ENCODE peak calls at places on chromosomes 3 and 15, in ten cellular contexts. O is dorsolateral prefrontal cortex; N is breast epithelium; F is GM12878; U is CD8-positive, alpha-beta T cell; A is adrenal gland; I is heart right ventricle; C is foreskin keratinocyte; B is left ventricle myocardium inferior; Q is HCT116. Y is an unnamed sample.

GRCh38 chr3:46449755-46450552 is 14.8 kb downstream of the LTF start:
- DNase-seq in O (no peak), N (no peak), F (no peak), U (no peak), A (no peak), I (no peak), C (no peak), B (no peak), Q (peak; percentile 24), Y (no peak)

GRCh38 chr3:70383360-70383831 is 71.0 kb upstream of the MDFIC2 start:
- DNase-seq in O (no peak), N (no peak), F (peak; percentile 37), U (no peak), A (no peak), I (no peak), C (peak; percentile 64), B (no peak), Q (no peak), Y (no peak)

GRCh38 chr3:22122567-22122966 is 371.6 kb upstream of the ZNF385D start:
- DNase-seq in O (no peak), N (no peak), F (no peak), U (no peak), A (no peak), I (no peak), C (no peak), B (no peak), Q (no peak), Y (no peak)

GRCh38 chr3:53202331-53203015 is 41.5 kb downstream of the PRKCD start:
- DNase-seq in O (no peak), N (no peak), F (no peak), U (no peak), A (no peak), I (no peak), C (no peak), B (no peak), Q (no peak), Y (no peak)

GRCh38 chr15:82855286-82856092 is 46.1 kb downstream of the WHAMM start:
- DNase-seq in O (no peak), N (peak; percentile 14), F (no peak), U (no peak), A (peak; percentile 50), I (peak; percentile 17), C (no peak), B (no peak), Q (no peak), Y (no peak)

GRCh38 chr3:129975332-129976090 is 991 bp downstream of the TRH start:
- DNase-seq in O (no peak), N (no peak), F (no peak), U (peak; percentile 49), A (no peak), I (no peak), C (no peak), B (peak; percentile 23), Q (no peak), Y (no peak)

GRCh38 chr3:32435911-32436815 is 44.5 kb downstream of the CMTM7 start:
- DNase-seq in O (no peak), N (peak; percentile 12), F (no peak), U (no peak), A (peak; percentile 15), I (no peak), C (no peak), B (no peak), Q (no peak), Y (no peak)

GRCh38 chr3:40137586-40138295 is 171.8 kb upstream of the EIF1B start:
- DNase-seq in O (no peak), N (no peak), F (no peak), U (no peak), A (no peak), I (no peak), C (peak; percentile 64), B (no peak), Q (no peak), Y (no peak)

GRCh38 chr3:45064512-45065372 is 38.6 kb downstream of the CLEC3B start:
- DNase-seq in O (no peak), N (no peak), F (no peak), U (no peak), A (peak; percentile 61), I (peak; percentile 32), C (peak; percentile 59), B (no peak), Q (peak; percentile 23), Y (no peak)

GRCh38 chr3:148903022-148903442 is 37.9 kb downstream of the CPA3 start:
- DNase-seq in O (no peak), N (no peak), F (no peak), U (no peak), A (no peak), I (no peak), C (peak; percentile 44), B (no peak), Q (no peak), Y (no peak)

GRCh38 chr15:90025461-90026033 is 24.4 kb downstream of the ZNF710 start:
- DNase-seq in O (no peak), N (no peak), F (no peak), U (no peak), A (no peak), I (no peak), C (no peak), B (no peak), Q (no peak), Y (no peak)

GRCh38 chr3:194754091-194754490 is 68.4 kb downstream of the FAM43A start:
- DNase-seq in O (no peak), N (no peak), F (no peak), U (no peak), A (no peak), I (no peak), C (no peak), B (no peak), Q (no peak), Y (no peak)

GRCh38 chr15:39851505-39852082 is 68.5 kb downstream of the GPR176 start:
- DNase-seq in O (no peak), N (no peak), F (no peak), U (no peak), A (no peak), I (no peak), C (no peak), B (no peak), Q (no peak), Y (no peak)

GRCh38 chr3:159929181-159929893 is 59.3 kb upstream of the IL12A start:
- DNase-seq in O (no peak), N (no peak), F (no peak), U (no peak), A (no peak), I (peak; percentile 29), C (peak; percentile 54), B (no peak), Q (no peak), Y (no peak)
- TF ChIP-seq CTCF in O (peak; percentile 25), N (no peak), F (peak; percentile 40), U (no peak), A (peak; percentile 17), I (peak; percentile 23), C (peak; percentile 52), B (peak; percentile 49), Q (peak; percentile 26), Y (no peak)

DNA sequence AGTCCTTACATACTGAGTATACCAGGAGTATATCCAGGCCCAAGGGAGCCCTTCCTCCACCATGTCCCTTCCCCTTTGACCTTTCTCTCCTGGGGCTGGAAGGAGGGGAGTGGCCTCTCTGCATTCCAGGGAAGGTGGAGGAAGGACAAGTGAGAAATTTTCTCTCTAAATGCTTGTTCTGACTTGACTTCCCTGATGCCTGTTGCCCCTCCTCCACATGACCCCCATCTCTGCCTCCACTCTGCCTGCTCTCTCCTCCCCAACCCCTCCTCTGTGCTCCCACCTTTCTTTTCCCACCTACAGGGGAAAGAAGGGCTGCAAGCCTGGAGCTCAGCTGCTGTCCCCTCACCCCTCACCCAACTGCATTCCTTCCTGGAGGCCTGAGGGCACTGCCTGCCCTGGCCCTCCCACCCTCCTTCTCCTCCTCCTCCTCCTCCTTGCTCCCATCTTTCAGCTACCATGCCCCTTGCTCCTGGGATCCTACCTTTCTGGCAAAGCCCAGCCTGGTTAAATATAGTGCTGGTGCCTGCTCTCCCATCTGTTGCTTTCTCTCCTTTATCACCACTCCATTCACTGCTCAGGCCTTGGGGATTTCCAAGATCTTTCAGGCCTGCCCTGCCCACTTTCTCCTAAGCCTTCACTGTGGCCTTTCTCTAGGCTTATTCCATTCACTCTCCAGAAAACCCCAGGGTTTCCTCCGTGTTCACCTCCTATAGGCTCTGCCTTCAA is 8.5 kb upstream of the DAG1 start:
- DNase-seq in O (no peak), N (no peak), F (no peak), U (no peak), A (no peak), I (no peak), C (no peak), B (no peak), Q (no peak), Y (no peak)
- H3K27ac ChIP-seq in O (no peak overlapping the region), N (peak overlapping the region; percentile 63), F (no peak overlapping the region), U (no peak overlapping the region), A (peak overlapping the region; percentile 32), I (no peak overlapping the region), C (peak overlapping the region; percentile 46), B (peak overlapping the region; percentile 78), Q (no peak overlapping the region), Y (peak overlapping the region; percentile 0)

GRCh38 chr15:69576948-69577351 is 124.3 kb downstream of the RPLP1 start:
- DNase-seq in O (no peak), N (no peak), F (no peak), U (no peak), A (no peak), I (no peak), C (no peak), B (no peak), Q (no peak), Y (no peak)
- TF ChIP-seq CTCF in O (no peak), N (no peak), F (no peak), U (no peak), A (no peak), I (no peak), C (no peak), B (no peak), Q (no peak), Y (no peak)

GRCh38 chr3:36738701-36739100 is 25.7 kb downstream of the DCLK3 start:
- DNase-seq in O (no peak), N (no peak), F (no peak), U (no peak), A (peak; percentile 60), I (peak; percentile 60), C (no peak), B (peak; percentile 82), Q (no peak), Y (no peak)

GRCh38 chr3:36744770-36745169 is 19.6 kb downstream of the DCLK3 start:
- DNase-seq in O (no peak), N (no peak), F (no peak), U (no peak), A (no peak), I (no peak), C (no peak), B (no peak), Q (no peak), Y (no peak)

GRCh38 chr3:36740822-36741221 is 23.5 kb downstream of the DCLK3 start:
- DNase-seq in O (no peak), N (no peak), F (no peak), U (no peak), A (no peak), I (no peak), C (no peak), B (no peak), Q (no peak), Y (no peak)

GRCh38 chr3:36743821-36744220 is 20.5 kb downstream of the DCLK3 start:
- DNase-seq in O (no peak), N (no peak), F (no peak), U (no peak), A (no peak), I (no peak), C (no peak), B (no peak), Q (no peak), Y (no peak)

DNA sequence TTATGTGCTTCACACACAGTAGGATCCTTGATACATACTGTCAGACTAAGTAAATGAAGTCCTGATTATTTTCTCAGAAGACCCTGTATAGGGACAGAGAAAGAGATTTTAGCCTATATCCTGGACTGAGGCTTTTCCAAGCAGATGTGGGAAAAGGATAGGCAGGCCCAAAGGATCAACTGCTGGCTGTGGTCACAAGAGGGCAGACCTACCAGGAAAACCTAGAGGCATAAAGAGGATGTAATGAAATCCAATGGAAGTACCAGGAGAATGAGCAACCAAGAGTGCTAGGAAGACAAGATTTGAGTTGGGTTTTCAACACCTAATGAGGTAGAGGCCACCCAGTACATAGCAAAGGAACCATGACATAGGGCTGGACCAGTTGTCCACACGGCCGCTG is 23.1 kb downstream of the DCLK3 start:
- DNase-seq in O (no peak), N (no peak), F (no peak), U (no peak), A (no peak), I (no peak), C (no peak), B (no peak), Q (no peak), Y (no peak)
- H3K27ac ChIP-seq in O (no peak overlapping the region), N (no peak overlapping the region), F (no peak overlapping the region), U (no peak overlapping the region), A (no peak overlapping the region), I (no peak overlapping the region), C (no peak overlapping the region), B (no peak overlapping the region), Q (no peak overlapping the region), Y (no peak overlapping the region)